ENCODE peak calls at places on chromosomes 3 and 15, in eight cellular contexts. Q is fibroblast of pulmonary artery; R is cardiac muscle cell; M is AG04450; H is CD8-positive, alpha-beta T cell; V is vagina; U is mucosa of descending colon; P is colonic mucosa. D is an unnamed sample.

GRCh38 chr3:45832691-45833090 is 9.2 kb downstream of the LZTFL1 start:
- DNase-seq in P (no peak), R (peak; percentile 17), V (no peak), H (no peak), Q (peak; percentile 21), U (peak; percentile 44), M (no peak), D (no peak)

GRCh38 chr15:37007301-37007700 is 93.0 kb downstream of the MEIS2 start:
- DNase-seq in H (no peak), Q (no peak), U (no peak), M (no peak), R (no peak), P (no peak), V (no peak), D (no peak)

GRCh38 chr3:56806407-56806806 is 4.7 kb upstream of the ARHGEF3 start:
- DNase-seq in Q (no peak), P (no peak), M (no peak), R (no peak), H (no peak), V (no peak), U (no peak), D (no peak)

GRCh38 chr15:76190767-76191538 is 120.3 kb downstream of the ETFA start:
- DNase-seq in V (no peak), R (peak; percentile 76), H (peak; percentile 65), U (peak; percentile 89), P (peak; percentile 87), Q (peak; percentile 70), M (peak; percentile 38), D (peak; percentile 71)

GRCh38 chr3:195226900-195227447 is 44.0 kb downstream of the XXYLT1 start:
- DNase-seq in U (no peak), Q (peak; percentile 44), M (no peak), H (no peak), R (peak; percentile 47), V (peak; percentile 67), P (peak; percentile 17), D (no peak)

GRCh38 chr15:65903296-65904073 is 34.2 kb downstream of the RAB11A start:
- DNase-seq in R (peak; percentile 68), V (no peak), P (no peak), U (no peak), M (no peak), H (no peak), Q (peak; percentile 54), D (no peak)

GRCh38 chr3:104005815-104006214 is 1360.9 kb upstream of the ALCAM start:
- DNase-seq in H (no peak), Q (no peak), R (no peak), V (no peak), U (no peak), P (no peak), M (no peak), D (no peak)

GRCh38 chr3:177174607-177175006 is 22.7 kb downstream of the TBL1XR1 start:
- DNase-seq in R (no peak), M (no peak), U (no peak), P (no peak), Q (no peak), H (no peak), V (no peak), D (no peak)

GRCh38 chr3:54557538-54558419 is 370.1 kb downstream of the LRTM1 start:
- DNase-seq in Q (no peak), U (no peak), V (no peak), H (no peak), R (no peak), M (no peak), P (no peak), D (no peak)

GRCh38 chr3:68972358-68972979 is 40.1 kb upstream of the TAFA4 start:
- DNase-seq in M (no peak), R (peak; percentile 75), P (peak; percentile 21), Q (peak; percentile 68), V (no peak), U (peak; percentile 42), H (peak; percentile 31), D (peak; percentile 23)

GRCh38 chr3:153625506-153625905 is 463.5 kb downstream of the RAP2B start:
- DNase-seq in H (no peak), U (no peak), Q (no peak), M (no peak), V (no peak), P (no peak), R (peak; percentile 6), D (no peak)

GRCh38 chr3:33821989-33822388 is 23.6 kb downstream of the PDCD6IP start:
- DNase-seq in M (no peak), P (no peak), Q (no peak), R (no peak), H (no peak), U (no peak), V (no peak), D (no peak)

GRCh38 chr15:92393287-92393993 is at the start of gene ST8SIA2:
- DNase-seq in P (peak; percentile 27), V (no peak), R (peak; percentile 26), Q (no peak), H (no peak), M (no peak), U (peak; percentile 5), D (no peak)

GRCh38 chr15:60215225-60215963 is 182.4 kb downstream of the ANXA2 start:
- DNase-seq in U (no peak), Q (no peak), H (no peak), P (no peak), M (no peak), V (no peak), R (no peak), D (no peak)

GRCh38 chr3:88075497-88075896 is 16.4 kb downstream of the ZNF654 start:
- DNase-seq in R (no peak), V (no peak), H (no peak), P (no peak), U (no peak), Q (no peak), M (no peak), D (no peak)

GRCh38 chr3:127193775-127194174 is 844 bp downstream of the PRR23E start:
- DNase-seq in R (no peak), H (no peak), P (no peak), M (no peak), V (no peak), U (no peak), Q (no peak), D (no peak)

GRCh38 chr3:111735912-111736311 is 123.2 kb upstream of the PHLDB2 start:
- DNase-seq in R (peak; percentile 25), Q (peak; percentile 31), H (no peak), U (no peak), V (no peak), M (no peak), P (no peak), D (no peak)

GRCh38 chr3:72480366-72480765 is 367.9 kb downstream of the SHQ1 start:
- DNase-seq in R (no peak), M (no peak), Q (no peak), H (no peak), P (no peak), V (no peak), U (no peak), D (no peak)
- TF ChIP-seq CTCF in R (no peak), M (no peak), Q (no peak), H (no peak), P (no peak), V (no peak), U (no peak), D (no peak)

DNA sequence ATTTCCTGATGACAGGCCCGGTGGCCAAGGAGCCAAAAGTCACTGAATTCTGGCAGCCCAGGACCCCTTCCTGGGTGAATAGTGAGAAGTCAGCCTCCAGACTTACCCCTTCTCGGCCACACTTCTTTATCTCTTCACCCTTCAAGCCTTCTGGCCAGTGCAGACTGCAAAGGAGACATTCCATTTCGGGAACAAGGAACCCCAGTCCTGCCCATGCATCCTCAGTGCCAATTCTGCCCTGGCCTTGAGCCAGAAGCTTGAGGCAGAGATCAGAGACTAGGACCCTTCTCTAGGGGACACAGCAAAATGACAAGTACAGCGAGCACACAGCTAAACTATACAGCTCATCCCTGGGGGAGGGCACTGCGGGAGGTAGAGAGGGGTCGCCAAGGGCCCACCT is 28.8 kb downstream of the GRAMD2A start:
- DNase-seq in P (no peak), V (no peak), H (no peak), U (no peak), R (no peak), M (no peak), Q (no peak), D (no peak)
- H3K4me3 ChIP-seq in P (no peak overlapping the region), V (no peak overlapping the region), H (no peak overlapping the region), U (no peak overlapping the region), R (no peak overlapping the region), M (no peak overlapping the region), Q (no peak overlapping the region), D (no peak overlapping the region)

DNA sequence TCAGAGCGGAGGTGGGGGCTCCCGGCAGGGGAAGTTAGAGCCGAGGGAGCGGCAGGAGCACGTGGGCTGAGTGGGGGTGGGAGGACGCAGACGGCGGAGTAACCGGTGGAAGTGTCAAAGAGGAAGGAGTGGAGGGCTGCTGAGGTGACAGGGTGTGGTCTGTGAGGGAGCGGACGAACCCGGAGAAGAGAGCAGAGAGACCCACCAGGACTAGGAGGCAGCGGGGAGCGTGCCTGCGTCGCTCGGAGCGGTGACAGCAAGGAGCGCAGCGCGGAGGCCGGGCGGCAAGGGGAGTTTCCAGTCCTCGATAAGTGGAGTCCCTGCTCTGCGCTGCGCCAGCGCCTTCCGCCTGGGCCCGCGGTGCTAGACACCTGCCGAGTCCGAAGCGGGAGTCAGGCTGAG is 533.3 kb upstream of the SEMA6D start:
- DNase-seq in Q (no peak), M (no peak), U (peak; percentile 24), H (no peak), P (no peak), R (no peak), V (no peak), D (no peak)
- TF ChIP-seq CTCF in Q (no peak), M (no peak), U (no peak), H (no peak), P (no peak), R (no peak), V (no peak), D (no peak)

GRCh38 chr15:63495343-63495742 is 9.1 kb upstream of the USP3 start:
- DNase-seq in Q (no peak), P (no peak), H (no peak), V (no peak), U (no peak), M (no peak), R (no peak), D (no peak)

GRCh38 chr15:63492541-63493077 is 11.8 kb upstream of the USP3 start:
- DNase-seq in Q (peak; percentile 45), V (no peak), M (peak; percentile 34), P (no peak), U (no peak), H (no peak), R (peak; percentile 75), D (no peak)

GRCh38 chr15:63494406-63494805 is 10.0 kb upstream of the USP3 start:
- DNase-seq in Q (no peak), P (no peak), V (no peak), U (no peak), R (no peak), M (no peak), H (peak; percentile 25), D (no peak)

GRCh38 chr15:63491979-63492378 is 12.4 kb upstream of the USP3 start:
- DNase-seq in Q (peak; percentile 84), M (peak; percentile 68), P (no peak), U (no peak), R (peak; percentile 95), H (no peak), V (no peak), D (peak; percentile 64)

DNA sequence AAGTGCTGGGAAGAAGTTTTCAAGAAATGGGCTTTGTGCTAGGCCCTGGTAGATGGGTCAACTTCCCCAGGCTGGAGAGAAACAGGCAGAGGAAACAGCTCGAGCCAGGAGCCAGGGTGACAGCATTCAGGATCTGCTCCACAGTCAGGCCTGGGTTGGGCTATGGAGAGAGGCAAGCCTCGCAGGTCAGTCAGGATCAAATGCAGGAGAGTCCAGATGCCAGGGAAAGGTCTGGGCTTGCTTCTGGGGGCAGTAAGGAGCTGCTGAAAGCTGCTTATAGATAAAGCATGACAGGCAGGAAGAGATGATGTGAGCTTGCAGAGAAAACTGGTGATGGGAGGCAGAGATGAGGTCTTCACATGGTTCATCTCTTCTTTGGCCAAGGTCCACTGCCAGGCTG is 10.9 kb upstream of the USP3 start:
- DNase-seq in R (no peak), M (no peak), H (no peak), U (no peak), V (no peak), P (no peak), Q (no peak), D (no peak)
- H3K4me3 ChIP-seq in R (no peak overlapping the region), M (no peak overlapping the region), H (no peak overlapping the region), U (no peak overlapping the region), V (no peak overlapping the region), P (no peak overlapping the region), Q (no peak overlapping the region), D (no peak overlapping the region)